ENCODE peak calls at places on chromosome 22, in ten cellular contexts. One of them, this sample, is unnamed.

GRCh38 chr22:23237841-23238240 is 57.5 kb downstream of the BCR start:
- ATAC-seq in left cardiac atrium: no peak
- ATAC-seq in Right ventricle myocardium inferior: no peak
- ATAC-seq in stimulated activated naive B cell treated with anti-CD40 and anti-IgM and Interleukin-4, amounts not matched to agents 10 μg/mL and 1 μg/mL and 100 μg/mL, for 72 hours: no peak
- ATAC-seq in aorta: no peak
- ATAC-seq in activated T-cell treated with anti-CD3 and anti-CD28 coated beads, Interleukin-2, amount 50 U/mL, for 72 hours: no peak
- ATAC-seq in lower lobe of right lung: no peak
- ATAC-seq in stimulated activated naive CD8-positive, alpha-beta T cell treated with anti-CD3 and anti-CD28 coated beads, Interleukin-15, Interleukin-2, amounts not matched to agents 100 U/mL and 50 U/mL, for 24 hours: no peak
- ATAC-seq in naive thymus-derived CD8-positive, alpha-beta T cell: peak
- ATAC-seq in A549: no peak
- ATAC-seq in this sample: no peak

GRCh38 chr22:37196539-37197450 is 8.7 kb upstream of the C1QTNF6 start:
- ATAC-seq in stimulated activated naive B cell treated with anti-CD40 and anti-IgM and Interleukin-4, amounts not matched to agents 10 μg/mL and 1 μg/mL and 100 μg/mL, for 72 hours: no peak
- ATAC-seq in left cardiac atrium: peak
- ATAC-seq in stimulated activated naive CD8-positive, alpha-beta T cell treated with anti-CD3 and anti-CD28 coated beads, Interleukin-15, Interleukin-2, amounts not matched to agents 100 U/mL and 50 U/mL, for 24 hours: no peak
- ATAC-seq in naive thymus-derived CD8-positive, alpha-beta T cell: no peak
- ATAC-seq in aorta: peak
- ATAC-seq in A549: peak
- ATAC-seq in Right ventricle myocardium inferior: peak
- ATAC-seq in activated T-cell treated with anti-CD3 and anti-CD28 coated beads, Interleukin-2, amount 50 U/mL, for 72 hours: no peak
- ATAC-seq in lower lobe of right lung: peak
- ATAC-seq in this sample: peak

GRCh38 chr22:36377022-36377631 is 10.6 kb downstream of the MYH9 start:
- ATAC-seq in naive thymus-derived CD8-positive, alpha-beta T cell: peak
- ATAC-seq in activated T-cell treated with anti-CD3 and anti-CD28 coated beads, Interleukin-2, amount 50 U/mL, for 72 hours: peak
- ATAC-seq in stimulated activated naive B cell treated with anti-CD40 and anti-IgM and Interleukin-4, amounts not matched to agents 10 μg/mL and 1 μg/mL and 100 μg/mL, for 72 hours: peak
- ATAC-seq in Right ventricle myocardium inferior: no peak
- ATAC-seq in lower lobe of right lung: peak
- ATAC-seq in aorta: no peak
- ATAC-seq in stimulated activated naive CD8-positive, alpha-beta T cell treated with anti-CD3 and anti-CD28 coated beads, Interleukin-15, Interleukin-2, amounts not matched to agents 100 U/mL and 50 U/mL, for 24 hours: peak
- ATAC-seq in left cardiac atrium: peak
- ATAC-seq in A549: no peak
- ATAC-seq in this sample: no peak

GRCh38 chr22:35842954-35843353 is 125.3 kb downstream of the APOL5 start:
- ATAC-seq in stimulated activated naive CD8-positive, alpha-beta T cell treated with anti-CD3 and anti-CD28 coated beads, Interleukin-15, Interleukin-2, amounts not matched to agents 100 U/mL and 50 U/mL, for 24 hours: no peak
- ATAC-seq in aorta: no peak
- ATAC-seq in left cardiac atrium: peak
- ATAC-seq in stimulated activated naive B cell treated with anti-CD40 and anti-IgM and Interleukin-4, amounts not matched to agents 10 μg/mL and 1 μg/mL and 100 μg/mL, for 72 hours: peak
- ATAC-seq in lower lobe of right lung: peak
- ATAC-seq in A549: peak
- ATAC-seq in naive thymus-derived CD8-positive, alpha-beta T cell: no peak
- ATAC-seq in activated T-cell treated with anti-CD3 and anti-CD28 coated beads, Interleukin-2, amount 50 U/mL, for 72 hours: peak
- ATAC-seq in Right ventricle myocardium inferior: peak
- ATAC-seq in this sample: peak

GRCh38 chr22:25012743-25013142 is 60.2 kb downstream of the KIAA1671 start:
- ATAC-seq in aorta: peak
- ATAC-seq in stimulated activated naive CD8-positive, alpha-beta T cell treated with anti-CD3 and anti-CD28 coated beads, Interleukin-15, Interleukin-2, amounts not matched to agents 100 U/mL and 50 U/mL, for 24 hours: no peak
- ATAC-seq in lower lobe of right lung: no peak
- ATAC-seq in stimulated activated naive B cell treated with anti-CD40 and anti-IgM and Interleukin-4, amounts not matched to agents 10 μg/mL and 1 μg/mL and 100 μg/mL, for 72 hours: peak
- ATAC-seq in left cardiac atrium: no peak
- ATAC-seq in naive thymus-derived CD8-positive, alpha-beta T cell: no peak
- ATAC-seq in A549: no peak
- ATAC-seq in activated T-cell treated with anti-CD3 and anti-CD28 coated beads, Interleukin-2, amount 50 U/mL, for 72 hours: no peak
- ATAC-seq in Right ventricle myocardium inferior: no peak
- ATAC-seq in this sample: no peak

GRCh38 chr22:24338701-24339451 is 68.2 kb downstream of the SPECC1L start:
- ATAC-seq in stimulated activated naive CD8-positive, alpha-beta T cell treated with anti-CD3 and anti-CD28 coated beads, Interleukin-15, Interleukin-2, amounts not matched to agents 100 U/mL and 50 U/mL, for 24 hours: no peak
- ATAC-seq in A549: no peak
- ATAC-seq in lower lobe of right lung: peak
- ATAC-seq in aorta: no peak
- ATAC-seq in activated T-cell treated with anti-CD3 and anti-CD28 coated beads, Interleukin-2, amount 50 U/mL, for 72 hours: peak
- ATAC-seq in left cardiac atrium: peak
- ATAC-seq in Right ventricle myocardium inferior: peak
- ATAC-seq in stimulated activated naive B cell treated with anti-CD40 and anti-IgM and Interleukin-4, amounts not matched to agents 10 μg/mL and 1 μg/mL and 100 μg/mL, for 72 hours: no peak
- ATAC-seq in naive thymus-derived CD8-positive, alpha-beta T cell: no peak
- ATAC-seq in this sample: no peak

GRCh38 chr22:39300198-39300830 is 19.1 kb downstream of the RPL3 start:
- ATAC-seq in activated T-cell treated with anti-CD3 and anti-CD28 coated beads, Interleukin-2, amount 50 U/mL, for 72 hours: no peak
- ATAC-seq in Right ventricle myocardium inferior: peak
- ATAC-seq in naive thymus-derived CD8-positive, alpha-beta T cell: no peak
- ATAC-seq in lower lobe of right lung: peak
- ATAC-seq in stimulated activated naive CD8-positive, alpha-beta T cell treated with anti-CD3 and anti-CD28 coated beads, Interleukin-15, Interleukin-2, amounts not matched to agents 100 U/mL and 50 U/mL, for 24 hours: no peak
- ATAC-seq in aorta: peak
- ATAC-seq in stimulated activated naive B cell treated with anti-CD40 and anti-IgM and Interleukin-4, amounts not matched to agents 10 μg/mL and 1 μg/mL and 100 μg/mL, for 72 hours: peak
- ATAC-seq in left cardiac atrium: peak
- ATAC-seq in A549: peak
- ATAC-seq in this sample: peak

GRCh38 chr22:31962392-31963113 is 18.2 kb downstream of the YWHAH start:
- ATAC-seq in lower lobe of right lung: no peak
- ATAC-seq in aorta: no peak
- ATAC-seq in left cardiac atrium: no peak
- ATAC-seq in Right ventricle myocardium inferior: no peak
- ATAC-seq in stimulated activated naive CD8-positive, alpha-beta T cell treated with anti-CD3 and anti-CD28 coated beads, Interleukin-15, Interleukin-2, amounts not matched to agents 100 U/mL and 50 U/mL, for 24 hours: no peak
- ATAC-seq in A549: peak
- ATAC-seq in stimulated activated naive B cell treated with anti-CD40 and anti-IgM and Interleukin-4, amounts not matched to agents 10 μg/mL and 1 μg/mL and 100 μg/mL, for 72 hours: no peak
- ATAC-seq in naive thymus-derived CD8-positive, alpha-beta T cell: no peak
- ATAC-seq in activated T-cell treated with anti-CD3 and anti-CD28 coated beads, Interleukin-2, amount 50 U/mL, for 72 hours: no peak
- ATAC-seq in this sample: no peak

GRCh38 chr22:37525073-37525745 is 6.0 kb upstream of the CARD10 start:
- ATAC-seq in stimulated activated naive CD8-positive, alpha-beta T cell treated with anti-CD3 and anti-CD28 coated beads, Interleukin-15, Interleukin-2, amounts not matched to agents 100 U/mL and 50 U/mL, for 24 hours: no peak
- ATAC-seq in lower lobe of right lung: peak
- ATAC-seq in left cardiac atrium: no peak
- ATAC-seq in aorta: peak
- ATAC-seq in stimulated activated naive B cell treated with anti-CD40 and anti-IgM and Interleukin-4, amounts not matched to agents 10 μg/mL and 1 μg/mL and 100 μg/mL, for 72 hours: no peak
- ATAC-seq in naive thymus-derived CD8-positive, alpha-beta T cell: no peak
- ATAC-seq in Right ventricle myocardium inferior: no peak
- ATAC-seq in A549: peak
- ATAC-seq in activated T-cell treated with anti-CD3 and anti-CD28 coated beads, Interleukin-2, amount 50 U/mL, for 72 hours: peak
- ATAC-seq in this sample: peak

GRCh38 chr22:46815559-46815895 is 53.1 kb downstream of the TBC1D22A start:
- ATAC-seq in Right ventricle myocardium inferior: peak
- ATAC-seq in stimulated activated naive B cell treated with anti-CD40 and anti-IgM and Interleukin-4, amounts not matched to agents 10 μg/mL and 1 μg/mL and 100 μg/mL, for 72 hours: no peak
- ATAC-seq in lower lobe of right lung: peak
- ATAC-seq in A549: no peak
- ATAC-seq in aorta: peak
- ATAC-seq in activated T-cell treated with anti-CD3 and anti-CD28 coated beads, Interleukin-2, amount 50 U/mL, for 72 hours: no peak
- ATAC-seq in naive thymus-derived CD8-positive, alpha-beta T cell: no peak
- ATAC-seq in stimulated activated naive CD8-positive, alpha-beta T cell treated with anti-CD3 and anti-CD28 coated beads, Interleukin-15, Interleukin-2, amounts not matched to agents 100 U/mL and 50 U/mL, for 24 hours: no peak
- ATAC-seq in left cardiac atrium: no peak
- ATAC-seq in this sample: no peak

GRCh38 chr22:23180893-23181762 is 819 bp downstream of the BCR start:
- ATAC-seq in lower lobe of right lung: no peak
- ATAC-seq in Right ventricle myocardium inferior: no peak
- ATAC-seq in A549: no peak
- ATAC-seq in stimulated activated naive B cell treated with anti-CD40 and anti-IgM and Interleukin-4, amounts not matched to agents 10 μg/mL and 1 μg/mL and 100 μg/mL, for 72 hours: peak
- ATAC-seq in activated T-cell treated with anti-CD3 and anti-CD28 coated beads, Interleukin-2, amount 50 U/mL, for 72 hours: peak
- ATAC-seq in left cardiac atrium: no peak
- ATAC-seq in aorta: no peak
- ATAC-seq in stimulated activated naive CD8-positive, alpha-beta T cell treated with anti-CD3 and anti-CD28 coated beads, Interleukin-15, Interleukin-2, amounts not matched to agents 100 U/mL and 50 U/mL, for 24 hours: no peak
- ATAC-seq in naive thymus-derived CD8-positive, alpha-beta T cell: peak
- ATAC-seq in this sample: no peak

GRCh38 chr22:19423906-19424500 is 7.5 kb downstream of the HIRA start:
- ATAC-seq in stimulated activated naive CD8-positive, alpha-beta T cell treated with anti-CD3 and anti-CD28 coated beads, Interleukin-15, Interleukin-2, amounts not matched to agents 100 U/mL and 50 U/mL, for 24 hours: no peak
- ATAC-seq in left cardiac atrium: no peak
- ATAC-seq in lower lobe of right lung: no peak
- ATAC-seq in activated T-cell treated with anti-CD3 and anti-CD28 coated beads, Interleukin-2, amount 50 U/mL, for 72 hours: no peak
- ATAC-seq in Right ventricle myocardium inferior: no peak
- ATAC-seq in aorta: no peak
- ATAC-seq in naive thymus-derived CD8-positive, alpha-beta T cell: no peak
- ATAC-seq in stimulated activated naive B cell treated with anti-CD40 and anti-IgM and Interleukin-4, amounts not matched to agents 10 μg/mL and 1 μg/mL and 100 μg/mL, for 72 hours: no peak
- ATAC-seq in A549: no peak
- ATAC-seq in this sample: no peak

GRCh38 chr22:30116362-30117117 is 36.3 kb downstream of the HORMAD2 start:
- ATAC-seq in left cardiac atrium: no peak
- ATAC-seq in naive thymus-derived CD8-positive, alpha-beta T cell: no peak
- ATAC-seq in aorta: no peak
- ATAC-seq in activated T-cell treated with anti-CD3 and anti-CD28 coated beads, Interleukin-2, amount 50 U/mL, for 72 hours: peak
- ATAC-seq in A549: peak
- ATAC-seq in lower lobe of right lung: no peak
- ATAC-seq in stimulated activated naive B cell treated with anti-CD40 and anti-IgM and Interleukin-4, amounts not matched to agents 10 μg/mL and 1 μg/mL and 100 μg/mL, for 72 hours: no peak
- ATAC-seq in Right ventricle myocardium inferior: no peak
- ATAC-seq in stimulated activated naive CD8-positive, alpha-beta T cell treated with anti-CD3 and anti-CD28 coated beads, Interleukin-15, Interleukin-2, amounts not matched to agents 100 U/mL and 50 U/mL, for 24 hours: peak
- ATAC-seq in this sample: no peak

GRCh38 chr22:50683994-50684371 is 11.4 kb downstream of the SHANK3 start:
- ATAC-seq in stimulated activated naive B cell treated with anti-CD40 and anti-IgM and Interleukin-4, amounts not matched to agents 10 μg/mL and 1 μg/mL and 100 μg/mL, for 72 hours: no peak
- ATAC-seq in left cardiac atrium: no peak
- ATAC-seq in aorta: no peak
- ATAC-seq in A549: no peak
- ATAC-seq in activated T-cell treated with anti-CD3 and anti-CD28 coated beads, Interleukin-2, amount 50 U/mL, for 72 hours: no peak
- ATAC-seq in stimulated activated naive CD8-positive, alpha-beta T cell treated with anti-CD3 and anti-CD28 coated beads, Interleukin-15, Interleukin-2, amounts not matched to agents 100 U/mL and 50 U/mL, for 24 hours: no peak
- ATAC-seq in lower lobe of right lung: no peak
- ATAC-seq in naive thymus-derived CD8-positive, alpha-beta T cell: no peak
- ATAC-seq in Right ventricle myocardium inferior: no peak
- ATAC-seq in this sample: no peak

GRCh38 chr22:47022075-47022473 is 259.6 kb downstream of the TBC1D22A start:
- ATAC-seq in A549: no peak
- ATAC-seq in lower lobe of right lung: no peak
- ATAC-seq in Right ventricle myocardium inferior: no peak
- ATAC-seq in naive thymus-derived CD8-positive, alpha-beta T cell: no peak
- ATAC-seq in stimulated activated naive CD8-positive, alpha-beta T cell treated with anti-CD3 and anti-CD28 coated beads, Interleukin-15, Interleukin-2, amounts not matched to agents 100 U/mL and 50 U/mL, for 24 hours: no peak
- ATAC-seq in stimulated activated naive B cell treated with anti-CD40 and anti-IgM and Interleukin-4, amounts not matched to agents 10 μg/mL and 1 μg/mL and 100 μg/mL, for 72 hours: no peak
- ATAC-seq in activated T-cell treated with anti-CD3 and anti-CD28 coated beads, Interleukin-2, amount 50 U/mL, for 72 hours: peak
- ATAC-seq in left cardiac atrium: no peak
- ATAC-seq in aorta: no peak
- ATAC-seq in this sample: no peak